ENCODE peak calls at places on chromosomes 12 and 14, in four cellular contexts. V is effector memory CD8-positive, alpha-beta T cell; K is RWPE1; A is T-helper 2 cell. C is an unnamed sample.

GRCh38 chr12:52141306-52141705 is 50.5 kb downstream of the KRT80 start:
- DNase-seq in A (no peak), V (no peak), K (no peak), C (no peak)

GRCh38 chr14:79369359-79370332 is 841.7 kb downstream of the DIO2 start:
- DNase-seq in K (peak; percentile 28), V (no peak), A (no peak), C (no peak)

GRCh38 chr12:121781751-121782615 is 11.5 kb downstream of the RHOF start:
- DNase-seq in K (no peak), A (no peak), V (no peak), C (peak; percentile 48)

GRCh38 chr12:13390381-13390856 is 193.9 kb downstream of the EMP1 start:
- DNase-seq in A (no peak), V (no peak), K (peak; percentile 83), C (no peak)

GRCh38 chr12:23694307-23694706 is 255.2 kb downstream of the SOX5 start:
- DNase-seq in K (no peak), A (no peak), V (no peak), C (no peak)

GRCh38 chr14:56860441-56860840 is 50.2 kb upstream of the OTX2 start:
- DNase-seq in K (no peak), V (no peak), A (no peak), C (no peak)

GRCh38 chr14:61503167-61503801 is 181.9 kb downstream of the PRKCH start:
- DNase-seq in V (peak; percentile 56), A (no peak), K (no peak), C (peak; percentile 53)

GRCh38 chr14:61479746-61480502 is 158.5 kb downstream of the PRKCH start:
- DNase-seq in K (peak; percentile 31), V (no peak), A (no peak), C (no peak)

GRCh38 chr12:51238037-51238509 is 553 bp upstream of the DAZAP2 start:
- DNase-seq in K (no peak), A (no peak), V (no peak), C (no peak)

GRCh38 chr12:52903855-52904508 is 894 bp downstream of the KRT8 start:
- DNase-seq in V (no peak), K (peak; percentile 60), A (no peak), C (no peak)

GRCh38 chr14:102849522-102850379 is 72.5 kb downstream of the TRAF3 start:
- DNase-seq in K (no peak), V (no peak), A (no peak), C (no peak)

GRCh38 chr14:33671556-33671955 is 279.3 kb downstream of the EGLN3 start:
- DNase-seq in K (no peak), V (no peak), A (no peak), C (no peak)

GRCh38 chr14:90576981-90577660 is 180.3 kb downstream of the CALM1 start:
- DNase-seq in K (no peak), A (no peak), V (no peak), C (no peak)

GRCh38 chr14:22824711-22825359 is 4.9 kb upstream of the MRPL52 start:
- DNase-seq in K (peak; percentile 80), A (no peak), V (no peak), C (no peak)

GRCh38 chr14:32013083-32013482 is 64.0 kb upstream of the ARHGAP5 start:
- DNase-seq in V (no peak), A (no peak), K (no peak), C (no peak)

GRCh38 chr12:67592228-67593011 is 56.1 kb upstream of the DYRK2 start:
- DNase-seq in K (peak; percentile 45), V (peak; percentile 9), A (no peak), C (no peak)

GRCh38 chr14:91501348-91501747 is 8.8 kb downstream of the PPP4R3A start:
- DNase-seq in K (no peak), A (no peak), V (no peak), C (no peak)

GRCh38 chr12:127245437-127245836 is 1021.5 kb upstream of the TMEM132C start:
- DNase-seq in K (no peak), V (no peak), A (no peak), C (no peak)

GRCh38 chr12:12811343-12811742 is 1.8 kb upstream of the DDX47 start:
- DNase-seq in K (no peak), V (no peak), A (no peak), C (no peak)

GRCh38 chr12:49336645-49337584 is at the start of gene C1QL4:
- DNase-seq in K (peak; percentile 80), V (peak; percentile 91), A (peak; percentile 86), C (peak; percentile 83)

GRCh38 chr12:57616383-57617101 is 5.3 kb downstream of the ARHGEF25 start:
- DNase-seq in V (no peak), A (no peak), K (peak; percentile 56), C (no peak)

GRCh38 chr14:75969126-75969525 is 12.7 kb downstream of the TGFB3 start:
- DNase-seq in V (no peak), K (no peak), A (no peak), C (no peak)

GRCh38 chr12:102659200-102659911 is 179.0 kb upstream of the IGF1 start:
- DNase-seq in V (no peak), K (no peak), A (no peak), C (no peak)

GRCh38 chr12:704516-705242 is 41.4 kb upstream of the NINJ2 start:
- DNase-seq in V (no peak), A (no peak), K (no peak), C (no peak)

GRCh38 chr14:97074860-97075259 is 277.7 kb downstream of the VRK1 start:
- DNase-seq in A (no peak), V (no peak), K (no peak), C (no peak)

GRCh38 chr12:115583591-115583990 is 693.9 kb downstream of the MED13L start:
- DNase-seq in K (no peak), V (no peak), A (no peak), C (no peak)

GRCh38 chr12:64806593-64806992 is 17.9 kb upstream of the TBC1D30 start:
- DNase-seq in K (no peak), V (no peak), A (no peak), C (no peak)

GRCh38 chr12:125013816-125014442 is 20.5 kb downstream of the BRI3BP start:
- DNase-seq in V (no peak), K (no peak), A (no peak), C (no peak)

GRCh38 chr14:46405095-46405494 is 246.5 kb downstream of the RPL10L start:
- DNase-seq in V (no peak), K (no peak), A (no peak), C (no peak)

GRCh38 chr12:18552829-18553228 is 185.0 kb downstream of the PLCZ1 start:
- DNase-seq in A (no peak), K (no peak), V (no peak), C (no peak)

GRCh38 chr14:39488600-39488999 is 56.4 kb upstream of the FBXO33 start:
- DNase-seq in A (no peak), V (no peak), K (no peak), C (no peak)

GRCh38 chr14:54689928-54690327 is 123.0 kb downstream of the SAMD4A start:
- DNase-seq in A (no peak), V (no peak), K (no peak), C (no peak)

GRCh38 chr12:108967869-108968540 is 52.9 kb downstream of the SVOP start:
- DNase-seq in A (no peak), V (no peak), K (peak; percentile 9), C (no peak)

GRCh38 chr14:86781111-86781510 is 1211.9 kb downstream of the GALC start:
- DNase-seq in V (no peak), A (no peak), K (no peak), C (no peak)

GRCh38 chr14:52166822-52167221 is 98.0 kb upstream of the NID2 start:
- DNase-seq in K (no peak), V (no peak), A (no peak), C (no peak)

GRCh38 chr12:991350-992278 is 591 bp downstream of the ERC1 start:
- DNase-seq in A (no peak), K (peak; percentile 63), V (no peak), C (no peak)

GRCh38 chr12:68370006-68370590 is 37.9 kb upstream of the MDM1 start:
- DNase-seq in V (no peak), K (no peak), A (no peak), C (no peak)

C was measured in effector CD4-positive, alpha-beta T cell.